ENCODE peak calls at places on chromosomes 12 and 14, in eight cellular contexts. S is fibroblast of lung, X is left ventricle myocardium inferior, O is HCT116, U is IMR-90, M is PC-9, I is aorta, K is Karpas-422. C is an unnamed sample.

GRCh38 chr14:94823556-94824341 is 53.8 kb upstream of the GSC start:
- DNase-seq in S (peak; percentile 6), X (no peak), O (peak; percentile 76), U (no peak), M (no peak), I (no peak), K (no peak), C (no peak)

GRCh38 chr12:98579347-98579746 is 14.1 kb upstream of the SLC25A3 start:
- DNase-seq in S (no peak), X (no peak), O (no peak), U (no peak), M (no peak), I (no peak), K (no peak), C (no peak)

GRCh38 chr12:69873429-69873828 is 48.4 kb downstream of the MYRFL start:
- DNase-seq in S (peak; percentile 49), X (no peak), O (no peak), U (no peak), M (no peak), I (no peak), K (no peak), C (no peak)

GRCh38 chr14:89143595-89143994 is 273.4 kb downstream of the FOXN3 start:
- DNase-seq in S (peak; percentile 19), X (no peak), O (no peak), U (no peak), M (no peak), I (no peak), K (no peak), C (no peak)

GRCh38 chr12:119096429-119097202 is 82.1 kb upstream of the HSPB8 start:
- DNase-seq in S (no peak), X (no peak), O (no peak), U (no peak), M (no peak), I (no peak), K (no peak), C (no peak)

GRCh38 chr12:67220065-67220464 is 49.1 kb upstream of the CAND1 start:
- DNase-seq in S (peak; percentile 3), X (peak; percentile 16), O (peak; percentile 15), U (no peak), M (peak; percentile 13), I (no peak), K (no peak), C (no peak)

GRCh38 chr14:78987006-78987405 is 816.8 kb downstream of the NRXN3 start:
- DNase-seq in S (no peak), X (no peak), O (no peak), U (no peak), M (no peak), I (no peak), K (no peak), C (no peak)

GRCh38 chr12:2244013-2244861 is 191.4 kb downstream of the CACNA1C start:
- DNase-seq in S (peak; percentile 98), X (no peak), O (peak; percentile 2), U (peak; percentile 97), M (no peak), I (peak; percentile 71), K (no peak), C (no peak)

GRCh38 chr14:36396798-36397197 is 76.4 kb upstream of the MBIP start:
- DNase-seq in S (no peak), X (no peak), O (no peak), U (no peak), M (no peak), I (no peak), K (no peak), C (no peak)

GRCh38 chr12:54300267-54300731 is 516 bp downstream of the NFE2 start:
- DNase-seq in S (no peak), X (no peak), O (no peak), U (no peak), M (no peak), I (no peak), K (no peak), C (no peak)

GRCh38 chr12:59122784-59123183 is 202.5 kb upstream of the LRIG3 start:
- DNase-seq in S (peak; percentile 50), X (no peak), O (no peak), U (no peak), M (no peak), I (no peak), K (no peak), C (no peak)

GRCh38 chr12:42076976-42077375 is 67.7 kb downstream of the GXYLT1 start:
- DNase-seq in S (no peak), X (no peak), O (no peak), U (no peak), M (no peak), I (no peak), K (no peak), C (no peak)
- H3K27ac ChIP-seq in S (no peak overlapping the region), X (no peak overlapping the region), O (no peak overlapping the region), U (no peak overlapping the region), M (no peak overlapping the region), I (no peak overlapping the region), K (no peak overlapping the region), C (no peak overlapping the region)

DNA sequence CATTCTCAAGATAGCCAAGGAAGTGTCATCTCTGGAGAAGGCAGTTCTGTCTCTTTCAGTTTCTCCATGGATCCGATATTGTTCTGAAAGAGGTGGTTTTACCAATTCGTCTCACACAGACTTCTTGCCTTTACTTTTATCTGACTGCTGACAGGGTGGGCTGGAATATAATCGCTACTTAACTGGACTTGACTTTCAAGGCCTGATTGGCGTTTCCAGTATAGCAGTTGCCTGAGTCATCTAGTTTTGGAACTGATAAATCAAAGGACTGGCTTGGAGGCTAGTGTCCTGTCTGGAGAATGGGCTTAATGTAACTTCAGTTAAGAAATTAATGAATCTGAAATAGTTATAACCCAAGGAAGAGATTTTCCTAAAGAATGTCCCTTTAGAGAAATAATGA is 21.6 kb downstream of the PRKCH start:
- DNase-seq in S (no peak), X (no peak), O (no peak), U (no peak), M (no peak), I (no peak), K (no peak), C (no peak)
- H3K4me1 ChIP-seq in S (no peaks in the 10 kb centered on the region), X (peaks cover 67% of the 10 kb centered on the region), O (peaks cover 11% of the 10 kb centered on the region), U (no peaks in the 10 kb centered on the region), M (peaks cover 25% of the 10 kb centered on the region), I (no peaks in the 10 kb centered on the region), K (peaks cover 16% of the 10 kb centered on the region), C (no peaks in the 10 kb centered on the region)

GRCh38 chr14:100438271-100438670 is 115.1 kb downstream of the SLC25A47 start:
- DNase-seq in S (no peak), X (no peak), O (no peak), U (no peak), M (no peak), I (no peak), K (no peak), C (no peak)
- H3K27ac ChIP-seq in S (no peak overlapping the region), X (no peak overlapping the region), O (peak overlapping the region; percentile 77), U (no peak overlapping the region), M (no peak overlapping the region), I (no peak overlapping the region), K (no peak overlapping the region), C (no peak overlapping the region)

GRCh38 chr12:53051881-53052412 is 2.1 kb downstream of the TNS2 start:
- DNase-seq in S (no peak), X (no peak), O (no peak), U (no peak), M (no peak), I (no peak), K (no peak), C (no peak)

GRCh38 chr12:53050426-53051057 is 677 bp downstream of the TNS2 start:
- DNase-seq in S (no peak), X (no peak), O (no peak), U (no peak), M (no peak), I (no peak), K (no peak), C (no peak)

GRCh38 chr12:53049582-53050318 is at the start of gene TNS2:
- DNase-seq in S (peak; percentile 57), X (peak; percentile 89), O (no peak), U (peak; percentile 40), M (peak; percentile 44), I (peak; percentile 87), K (no peak), C (peak; percentile 87)

GRCh38 chr12:53052419-53053222 is 2.8 kb downstream of the TNS2 start:
- DNase-seq in S (peak; percentile 81), X (peak; percentile 95), O (no peak), U (peak; percentile 85), M (peak; percentile 54), I (peak; percentile 94), K (no peak), C (peak; percentile 95)

GRCh38 chr12:53051058-53051880 is 1.4 kb downstream of the TNS2 start:
- DNase-seq in S (peak; percentile 55), X (peak; percentile 83), O (no peak), U (peak; percentile 70), M (no peak), I (peak; percentile 79), K (no peak), C (peak; percentile 92)
- H3K4me1 ChIP-seq in S (peaks cover 37% of the 10 kb centered on the region), X (peaks cover 94% of the 10 kb centered on the region), O (peaks cover 59% of the 10 kb centered on the region), U (peaks cover 48% of the 10 kb centered on the region), M (peaks cover 21% of the 10 kb centered on the region), I (no peaks in the 10 kb centered on the region), K (peaks cover 30% of the 10 kb centered on the region), C (no peaks in the 10 kb centered on the region)

DNA sequence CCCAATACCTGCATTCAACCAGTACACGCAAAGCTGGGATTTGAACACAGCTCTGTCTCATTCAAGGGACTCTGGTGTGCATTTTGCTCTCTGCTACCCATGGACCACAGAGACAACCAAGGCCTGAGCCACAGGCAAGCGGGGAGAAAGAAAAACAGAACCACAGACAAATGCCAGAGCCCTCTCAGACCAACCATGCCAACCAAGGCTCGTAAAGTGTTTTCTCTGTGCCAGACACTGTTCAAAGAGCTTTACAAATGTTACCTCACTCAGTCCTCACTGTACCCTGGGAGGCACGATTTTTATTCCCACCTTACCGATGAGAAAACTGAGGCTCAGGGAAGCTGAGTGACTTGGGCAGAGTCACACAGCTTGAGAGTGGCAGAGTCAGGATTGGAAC is 32.4 kb upstream of the EML1 start:
- DNase-seq in S (no peak), X (no peak), O (no peak), U (no peak), M (no peak), I (no peak), K (no peak), C (no peak)
- H3K27ac ChIP-seq in S (no peak overlapping the region), X (no peak overlapping the region), O (no peak overlapping the region), U (no peak overlapping the region), M (no peak overlapping the region), I (no peak overlapping the region), K (no peak overlapping the region), C (no peak overlapping the region)

C was measured in right lobe of liver.